ENCODE peak calls at places on chromosomes 2 and 18, in four cellular contexts. Y is activated T-cell treated with anti-CD3 and anti-CD28 coated beads for 1 hour, N is glutamatergic neuron, F is cardiac muscle cell. G is an unnamed sample.

GRCh38 chr2:164061129-164061746 is 325.4 kb upstream of the FIGN start:
- DNase-seq in Y (no peak), N (peak), F (peak), G (peak)

GRCh38 chr2:201040867-201041628 is 30.4 kb downstream of the HYCC2 start:
- DNase-seq in Y (no peak), N (no peak), F (no peak), G (no peak)

GRCh38 chr18:31566576-31567306 is 24.9 kb upstream of the TTR start:
- DNase-seq in Y (no peak), N (no peak), F (no peak), G (no peak)

GRCh38 chr2:46294185-46294836 is 2.9 kb upstream of the EPAS1 start:
- DNase-seq in Y (no peak), N (peak), F (no peak), G (no peak)

GRCh38 chr2:172283476-172283875 is 143.9 kb upstream of the ITGA6 start:
- DNase-seq in Y (no peak), N (no peak), F (peak), G (peak)

GRCh38 chr2:222283634-222284033 is 15.2 kb downstream of the PAX3 start:
- DNase-seq in Y (no peak), N (no peak), F (no peak), G (no peak)

GRCh38 chr2:194343167-194343566 is 1313.9 kb upstream of the SLC39A10 start:
- DNase-seq in Y (no peak), N (no peak), F (no peak), G (no peak)

GRCh38 chr2:219576505-219577388 is 4.6 kb downstream of the INHA start:
- DNase-seq in Y (no peak), N (peak), F (no peak), G (no peak)

GRCh38 chr2:30252723-30253688 is 21.7 kb downstream of the LBH start:
- DNase-seq in Y (peak), N (no peak), F (peak), G (peak)

GRCh38 chr18:62870643-62871042 is 155.3 kb downstream of the PHLPP1 start:
- DNase-seq in Y (no peak), N (no peak), F (no peak), G (no peak)

GRCh38 chr2:121489284-121489683 is 41.4 kb upstream of the RNU4ATAC start:
- DNase-seq in Y (no peak), N (no peak), F (peak), G (peak)

GRCh38 chr18:26708814-26709717 is 156.4 kb downstream of the AQP4 start:
- DNase-seq in Y (no peak), N (no peak), F (no peak), G (no peak)

GRCh38 chr2:152523091-152523490 is 188.1 kb downstream of the FMNL2 start:
- DNase-seq in Y (no peak), N (no peak), F (no peak), G (peak)